ENCODE peak calls at places on chromosome 17, in eight cellular contexts. One of them, this sample, is unnamed.

GRCh38 chr17:76278268-76278908 is 13.2 kb downstream of the UBALD2 start:
- DNase-seq in HS-27A: no peak
- DNase-seq in EL: no peak
- DNase-seq in Calu3: no peak
- DNase-seq in GM03348: no peak
- DNase-seq in HCEC 1CT: no peak
- DNase-seq in GM04504: no peak
- DNase-seq in endothelial cell: no peak
- DNase-seq in this sample: no peak

GRCh38 chr17:77466140-77466539 is 325.4 kb downstream of the SEC14L1 start:
- DNase-seq in HS-27A: no peak
- DNase-seq in EL: no peak
- DNase-seq in Calu3: no peak
- DNase-seq in GM03348: no peak
- DNase-seq in HCEC 1CT: no peak
- DNase-seq in GM04504: no peak
- DNase-seq in endothelial cell: peak; percentile 67
- DNase-seq in this sample: no peak

GRCh38 chr17:13775450-13775849 is 173.7 kb upstream of the HS3ST3A1 start:
- DNase-seq in HS-27A: no peak
- DNase-seq in EL: no peak
- DNase-seq in Calu3: no peak
- DNase-seq in GM03348: no peak
- DNase-seq in HCEC 1CT: no peak
- DNase-seq in GM04504: no peak
- DNase-seq in endothelial cell: no peak
- DNase-seq in this sample: no peak

GRCh38 chr17:40915721-40916256 is 21.7 kb downstream of the KRT23 start:
- DNase-seq in HS-27A: no peak
- DNase-seq in EL: peak; percentile 80
- DNase-seq in Calu3: peak; percentile 80
- DNase-seq in GM03348: peak; percentile 56
- DNase-seq in HCEC 1CT: peak; percentile 69
- DNase-seq in GM04504: peak; percentile 30
- DNase-seq in endothelial cell: no peak
- DNase-seq in this sample: peak; percentile 60

GRCh38 chr17:50469671-50470305 is 1.1 kb upstream of the CHAD start:
- DNase-seq in HS-27A: no peak
- DNase-seq in EL: no peak
- DNase-seq in Calu3: no peak
- DNase-seq in GM03348: no peak
- DNase-seq in HCEC 1CT: no peak
- DNase-seq in GM04504: no peak
- DNase-seq in endothelial cell: no peak
- DNase-seq in this sample: no peak

GRCh38 chr17:2371183-2372130 is 29.4 kb downstream of the MNT start:
- DNase-seq in HS-27A: no peak
- DNase-seq in EL: no peak
- DNase-seq in Calu3: no peak
- DNase-seq in GM03348: no peak
- DNase-seq in HCEC 1CT: no peak
- DNase-seq in GM04504: no peak
- DNase-seq in endothelial cell: no peak
- DNase-seq in this sample: no peak

GRCh38 chr17:50875074-50875473 is 8.9 kb upstream of the TOB1 start:
- DNase-seq in HS-27A: no peak
- DNase-seq in EL: no peak
- DNase-seq in Calu3: no peak
- DNase-seq in GM03348: no peak
- DNase-seq in HCEC 1CT: no peak
- DNase-seq in GM04504: no peak
- DNase-seq in endothelial cell: no peak
- DNase-seq in this sample: no peak

GRCh38 chr17:29560306-29560705 is 6.5 kb downstream of the ABHD15 start:
- DNase-seq in HS-27A: no peak
- DNase-seq in EL: no peak
- DNase-seq in Calu3: no peak
- DNase-seq in GM03348: no peak
- DNase-seq in HCEC 1CT: no peak
- DNase-seq in GM04504: no peak
- DNase-seq in endothelial cell: no peak
- DNase-seq in this sample: no peak

GRCh38 chr17:55750750-55751641 is at the start of gene PCTP:
- DNase-seq in HS-27A: peak; percentile 66
- DNase-seq in EL: peak; percentile 95
- DNase-seq in Calu3: peak; percentile 94
- DNase-seq in GM03348: peak; percentile 99
- DNase-seq in HCEC 1CT: peak; percentile 95
- DNase-seq in GM04504: peak; percentile 86
- DNase-seq in endothelial cell: peak; percentile 92
- DNase-seq in this sample: peak; percentile 98

GRCh38 chr17:82985436-82985820 is 94.0 kb upstream of the METRNL start:
- DNase-seq in HS-27A: no peak
- DNase-seq in EL: no peak
- DNase-seq in Calu3: no peak
- DNase-seq in GM03348: no peak
- DNase-seq in HCEC 1CT: no peak
- DNase-seq in GM04504: no peak
- DNase-seq in endothelial cell: no peak
- DNase-seq in this sample: no peak

GRCh38 chr17:72634621-72635020 is 457.9 kb downstream of the SLC39A11 start:
- DNase-seq in HS-27A: no peak
- DNase-seq in EL: no peak
- DNase-seq in Calu3: peak; percentile 60
- DNase-seq in GM03348: no peak
- DNase-seq in HCEC 1CT: no peak
- DNase-seq in GM04504: no peak
- DNase-seq in endothelial cell: no peak
- DNase-seq in this sample: no peak

This sample was measured in AG08395.